ENCODE peak calls at places on chromosomes 2 and 18, in eight cellular contexts. L is gastrocnemius medialis; M is fibroblast of lung; S is IMR-90; C is psoas muscle; V is RWPE2; U is CD8-positive, alpha-beta memory T cell; I is PC-9. Z is an unnamed sample.

GRCh38 chr2:97726311-97727064 is 13.1 kb downstream of the ZAP70 start:
- DNase-seq in L (no peak), M (peak; percentile 4), S (peak; percentile 30), C (no peak), V (peak; percentile 17), U (no peak), I (no peak), Z (no peak)

GRCh38 chr18:77054606-77055428 is 77.8 kb downstream of the MBP start:
- DNase-seq in L (peak; percentile 85), M (peak; percentile 90), S (peak; percentile 93), C (peak; percentile 82), V (no peak), U (peak; percentile 70), I (peak; percentile 96), Z (peak; percentile 63)

GRCh38 chr2:88144271-88144670 is 16.4 kb upstream of the FABP1 start:
- DNase-seq in L (no peak), M (no peak), S (no peak), C (no peak), V (no peak), U (no peak), I (no peak), Z (no peak)

GRCh38 chr2:99488999-99489757 is 639 bp downstream of the REV1 start:
- DNase-seq in L (peak; percentile 61), M (peak; percentile 45), S (peak; percentile 38), C (peak; percentile 70), V (no peak), U (peak; percentile 56), I (no peak), Z (peak; percentile 62)

GRCh38 chr2:226644342-226644957 is 155.2 kb downstream of the IRS1 start:
- DNase-seq in L (no peak), M (peak; percentile 67), S (peak; percentile 87), C (no peak), V (no peak), U (no peak), I (no peak), Z (no peak)

GRCh38 chr2:218860950-218861381 is 1.4 kb downstream of the WNT6 start:
- DNase-seq in L (peak; percentile 44), M (peak; percentile 23), S (peak; percentile 37), C (peak; percentile 41), V (no peak), U (no peak), I (no peak), Z (peak; percentile 94)

GRCh38 chr18:47184419-47185050 is 8.4 kb upstream of the IER3IP1 start:
- DNase-seq in L (no peak), M (peak; percentile 14), S (peak; percentile 51), C (no peak), V (no peak), U (no peak), I (no peak), Z (peak; percentile 24)

GRCh38 chr2:233447506-233448219 is 93.4 kb downstream of the DGKD start:
- DNase-seq in L (peak; percentile 13), M (no peak), S (no peak), C (peak; percentile 12), V (no peak), U (no peak), I (no peak), Z (no peak)

GRCh38 chr2:45876611-45877010 is 225.1 kb downstream of the PRKCE start:
- DNase-seq in L (no peak), M (no peak), S (no peak), C (no peak), V (no peak), U (no peak), I (no peak), Z (no peak)

GRCh38 chr2:135657806-135658582 is 83.7 kb upstream of the UBXN4 start:
- DNase-seq in L (no peak), M (no peak), S (no peak), C (no peak), V (no peak), U (peak; percentile 34), I (no peak), Z (no peak)

GRCh38 chr2:140526575-140526974 is 1604.2 kb downstream of the LRP1B start:
- DNase-seq in L (no peak), M (no peak), S (no peak), C (no peak), V (no peak), U (no peak), I (peak; percentile 45), Z (no peak)

GRCh38 chr2:74849228-74849892 is 15.4 kb downstream of the HK2 start:
- DNase-seq in L (peak; percentile 58), M (no peak), S (peak; percentile 33), C (no peak), V (no peak), U (peak; percentile 39), I (peak; percentile 87), Z (no peak)
- H3K4me1 ChIP-seq in L (peaks cover 71% of the 10 kb centered on the region), M (peaks cover 43% of the 10 kb centered on the region), S (peaks cover 44% of the 10 kb centered on the region), C (peaks cover 70% of the 10 kb centered on the region), V (peaks cover 76% of the 10 kb centered on the region), U (peaks cover 70% of the 10 kb centered on the region), I (peaks cover 86% of the 10 kb centered on the region), Z (peaks cover 35% of the 10 kb centered on the region)

GRCh38 chr2:66059332-66059731 is 375.6 kb upstream of the MEIS1 start:
- DNase-seq in L (no peak), M (no peak), S (no peak), C (no peak), V (no peak), U (no peak), I (no peak), Z (no peak)
- H3K27me3 ChIP-seq in L (no peaks in the 10 kb centered on the region), M (no peaks in the 10 kb centered on the region), S (no peaks in the 10 kb centered on the region), C (no peaks in the 10 kb centered on the region), V (no peaks in the 10 kb centered on the region), U (no peaks in the 10 kb centered on the region), I (peaks cover 10% of the 10 kb centered on the region), Z (peaks cover 3% of the 10 kb centered on the region)

GRCh38 chr2:95109260-95109659 is 12.3 kb downstream of the MRPS5 start:
- DNase-seq in L (no peak), M (no peak), S (no peak), C (no peak), V (no peak), U (no peak), I (no peak), Z (no peak)
- H3K36me3 ChIP-seq in L (no peaks in the 10 kb centered on the region), M (peaks cover 17% of the 10 kb centered on the region), S (peaks cover 53% of the 10 kb centered on the region), C (peaks cover 17% of the 10 kb centered on the region), V (peaks cover 97% of the 10 kb centered on the region), U (peaks cover 55% of the 10 kb centered on the region), I (peaks cover 48% of the 10 kb centered on the region), Z (peaks cover 83% of the 10 kb centered on the region)

DNA sequence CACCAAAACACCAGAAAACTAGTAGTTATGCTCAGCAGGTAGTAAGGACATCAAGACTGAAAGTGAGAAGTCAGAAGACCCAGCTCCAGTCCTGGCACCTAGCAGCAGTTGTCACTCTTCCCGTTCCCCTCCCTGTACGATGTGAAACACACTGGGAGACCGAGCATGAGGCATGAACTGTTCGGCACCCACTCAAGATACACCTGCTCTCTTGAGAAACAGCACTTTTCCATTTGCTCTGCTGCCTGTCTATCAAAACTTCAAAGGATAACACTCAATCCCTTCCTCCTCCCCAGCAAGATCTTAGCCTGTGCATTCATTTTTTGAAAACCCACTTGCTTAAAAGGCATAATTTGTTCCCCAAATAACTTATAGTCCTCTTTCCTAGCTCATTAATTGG is 123.9 kb downstream of the PLEKHM3 start:
- DNase-seq in L (no peak), M (no peak), S (no peak), C (no peak), V (no peak), U (no peak), I (no peak), Z (no peak)
- H3K4me1 ChIP-seq in L (no peaks in the 10 kb centered on the region), M (no peaks in the 10 kb centered on the region), S (no peaks in the 10 kb centered on the region), C (no peaks in the 10 kb centered on the region), V (no peaks in the 10 kb centered on the region), U (no peaks in the 10 kb centered on the region), I (no peaks in the 10 kb centered on the region), Z (no peaks in the 10 kb centered on the region)

GRCh38 chr2:20671036-20671735 is 4.2 kb downstream of the GDF7 start:
- DNase-seq in L (no peak), M (no peak), S (no peak), C (no peak), V (no peak), U (no peak), I (no peak), Z (no peak)
- H3K27me3 ChIP-seq in L (peaks cover 59% of the 10 kb centered on the region), M (peaks cover 62% of the 10 kb centered on the region), S (peaks cover 64% of the 10 kb centered on the region), C (peaks cover 79% of the 10 kb centered on the region), V (peaks cover 68% of the 10 kb centered on the region), U (peaks cover 42% of the 10 kb centered on the region), I (no peaks in the 10 kb centered on the region), Z (no peaks in the 10 kb centered on the region)

GRCh38 chr2:37090019-37090477 is 5.7 kb downstream of the GPATCH11 start:
- DNase-seq in L (no peak), M (no peak), S (no peak), C (no peak), V (no peak), U (no peak), I (no peak), Z (no peak)
- H3K36me3 ChIP-seq in L (peaks cover 2% of the 10 kb centered on the region), M (peaks cover 2% of the 10 kb centered on the region), S (peaks cover 18% of the 10 kb centered on the region), C (peaks cover 4% of the 10 kb centered on the region), V (peaks cover 46% of the 10 kb centered on the region), U (peaks cover 22% of the 10 kb centered on the region), I (peaks cover 3% of the 10 kb centered on the region), Z (peaks cover 47% of the 10 kb centered on the region)

DNA sequence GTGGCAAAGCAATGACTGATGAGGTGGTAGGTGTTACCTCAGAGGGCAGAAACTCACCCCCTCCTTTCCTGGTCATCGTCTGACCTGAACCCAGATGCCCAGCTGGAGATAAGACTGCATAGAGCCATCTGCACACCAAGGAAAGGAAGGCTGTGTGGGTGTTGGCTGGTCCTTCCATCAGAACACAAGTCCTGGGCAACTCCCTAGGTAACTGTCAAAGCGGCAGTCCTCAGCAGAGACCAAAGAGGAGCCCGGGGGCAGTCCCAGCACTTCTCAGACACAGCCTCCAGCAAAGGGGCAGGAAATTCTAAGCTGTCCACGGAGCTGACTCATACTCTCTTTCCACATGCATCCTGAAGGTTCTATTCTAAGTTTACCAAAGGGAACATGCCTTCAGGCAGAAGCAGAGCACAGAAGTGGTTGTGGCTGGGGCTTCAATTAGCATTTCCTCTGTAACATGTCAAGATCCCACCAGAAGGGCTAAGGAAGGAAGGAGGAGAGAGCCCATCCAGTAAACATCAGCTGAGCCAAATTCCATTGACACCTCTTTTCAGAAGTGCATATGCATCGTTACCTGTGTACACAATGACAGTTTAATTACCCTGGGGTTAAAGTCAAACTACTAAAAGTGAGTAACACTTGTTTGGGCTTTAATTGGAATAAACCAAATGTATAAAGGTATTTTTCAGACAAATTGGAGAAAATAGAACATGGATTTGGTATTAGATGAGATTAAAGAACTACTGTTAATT is 54.7 kb downstream of the SPRED2 start:
- DNase-seq in L (no peak), M (peak; percentile 75), S (peak; percentile 88), C (no peak), V (peak; percentile 80), U (no peak), I (peak; percentile 94), Z (peak; percentile 31)
- H3K4me1 ChIP-seq in L (peaks cover 40% of the 10 kb centered on the region), M (peaks cover 14% of the 10 kb centered on the region), S (peaks cover 18% of the 10 kb centered on the region), C (peaks cover 16% of the 10 kb centered on the region), V (peaks cover 83% of the 10 kb centered on the region), U (peaks cover 15% of the 10 kb centered on the region), I (peaks cover 85% of the 10 kb centered on the region), Z (peaks cover 26% of the 10 kb centered on the region)

DNA sequence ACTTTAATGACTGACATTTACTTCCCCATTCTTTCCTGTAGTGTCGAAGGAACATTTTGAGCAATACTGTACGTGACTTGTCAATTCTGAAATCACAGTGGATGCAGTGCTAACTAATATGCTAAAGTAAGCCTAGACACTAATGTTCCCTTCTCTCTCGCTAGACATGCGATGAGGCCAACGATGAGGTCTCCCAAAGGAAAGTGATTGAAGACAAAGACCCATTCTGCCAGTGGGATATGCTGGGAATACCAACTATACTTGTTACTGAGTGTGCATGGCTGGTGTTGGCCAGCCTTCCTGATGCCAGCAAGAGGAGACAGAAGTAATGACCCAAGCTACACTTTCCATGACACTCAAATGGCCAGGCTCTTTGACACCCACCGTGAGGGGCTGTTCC is 2.5 kb upstream of the SERPINE2 start:
- DNase-seq in L (no peak), M (no peak), S (no peak), C (no peak), V (no peak), U (no peak), I (no peak), Z (no peak)
- H3K27me3 ChIP-seq in L (peaks cover 19% of the 10 kb centered on the region), M (peaks cover 3% of the 10 kb centered on the region), S (peaks cover 15% of the 10 kb centered on the region), C (peaks cover 33% of the 10 kb centered on the region), V (no peaks in the 10 kb centered on the region), U (peaks cover 5% of the 10 kb centered on the region), I (no peaks in the 10 kb centered on the region), Z (peaks cover 3% of the 10 kb centered on the region)

GRCh38 chr2:159446817-159447216 is 160.3 kb upstream of the WDSUB1 start:
- DNase-seq in L (no peak), M (no peak), S (no peak), C (no peak), V (no peak), U (no peak), I (no peak), Z (no peak)
- H3K36me3 ChIP-seq in L (peaks cover 3% of the 10 kb centered on the region), M (no peaks in the 10 kb centered on the region), S (peaks cover 24% of the 10 kb centered on the region), C (peaks cover 3% of the 10 kb centered on the region), V (peaks cover 37% of the 10 kb centered on the region), U (peaks cover 6% of the 10 kb centered on the region), I (peaks cover 4% of the 10 kb centered on the region), Z (peaks cover 2% of the 10 kb centered on the region)

Z was measured in SJCRH30.